ENCODE peak calls at places on chromosomes 4 and X, in ten cellular contexts. F, W, X, L, N, J, P, A, K and Q are unnamed samples.

GRCh38 chrX:17860811-17861495 is at the start of gene RAI2:
- DNase-seq in K (no peak), P (peak; percentile 31), F (peak; percentile 75), J (peak; percentile 78), L (peak; percentile 57), N (peak; percentile 18), X (peak; percentile 22), W (peak; percentile 72), A (peak; percentile 59), Q (peak; percentile 64)

GRCh38 chr4:155967098-155967497 is 13.4 kb upstream of the CTSO start:
- DNase-seq in X (no peak), J (no peak), F (no peak), P (no peak), K (no peak), L (no peak), N (no peak), W (no peak), A (no peak), Q (no peak)

GRCh38 chr4:18695733-18696527 is 674.4 kb upstream of the LCORL start:
- DNase-seq in K (no peak), N (no peak), A (no peak), L (no peak), J (no peak), W (no peak), X (no peak), P (no peak), F (no peak), Q (no peak)

GRCh38 chrX:107566603-107567262 is 61.6 kb upstream of the PRPS1 start:
- DNase-seq in F (no peak), J (no peak), W (no peak), K (no peak), P (no peak), L (no peak), A (no peak), X (no peak), N (no peak), Q (no peak)

GRCh38 chr4:21790437-21791029 is 158.0 kb downstream of the KCNIP4 start:
- DNase-seq in A (no peak), F (peak; percentile 3), J (no peak), N (no peak), K (no peak), P (no peak), W (no peak), L (peak; percentile 8), X (no peak), Q (no peak)

GRCh38 chrX:45445745-45446412 is 245.2 kb upstream of the DIPK2B start:
- DNase-seq in W (no peak), J (no peak), K (no peak), L (no peak), A (no peak), P (no peak), F (no peak), N (no peak), X (no peak), Q (no peak)

GRCh38 chrX:44343412-44343942 is at the start of gene EFHC2:
- DNase-seq in P (peak; percentile 47), K (peak; percentile 19), F (peak; percentile 60), W (peak; percentile 63), L (peak; percentile 71), X (peak; percentile 28), A (peak; percentile 34), N (peak; percentile 9), J (peak; percentile 70), Q (peak; percentile 63)

GRCh38 chr4:105594094-105595010 is 41.9 kb downstream of the ARHGEF38 start:
- DNase-seq in A (no peak), X (no peak), N (no peak), F (no peak), J (no peak), W (no peak), P (no peak), L (no peak), K (no peak), Q (no peak)

GRCh38 chr4:6268650-6269399 is 825 bp upstream of the WFS1 start:
- DNase-seq in L (no peak), A (no peak), X (no peak), K (no peak), N (no peak), F (no peak), P (no peak), J (no peak), W (no peak), Q (no peak)

GRCh38 chr4:128858875-128859696 is 49.6 kb downstream of the JADE1 start:
- DNase-seq in P (no peak), K (no peak), W (no peak), N (no peak), F (no peak), X (no peak), A (no peak), J (no peak), L (no peak), Q (peak; percentile 54)

GRCh38 chr4:12137556-12137955 is 708.9 kb upstream of the HS3ST1 start:
- DNase-seq in W (no peak), J (no peak), K (no peak), A (no peak), F (no peak), N (no peak), X (no peak), P (no peak), L (no peak), Q (no peak)

GRCh38 chrX:40008841-40009461 is 88.8 kb downstream of the BCOR start:
- DNase-seq in N (no peak), W (peak; percentile 71), L (no peak), J (peak; percentile 73), F (peak; percentile 82), K (no peak), X (peak; percentile 29), P (peak; percentile 34), A (no peak), Q (no peak)

GRCh38 chrX:110743679-110744340 is 51.8 kb downstream of the CHRDL1 start:
- DNase-seq in F (no peak), N (no peak), P (no peak), X (no peak), W (no peak), J (no peak), L (no peak), A (no peak), K (no peak), Q (no peak)

GRCh38 chr4:85860066-85860465 is 385.1 kb downstream of the ARHGAP24 start:
- DNase-seq in K (no peak), J (no peak), X (no peak), L (no peak), W (no peak), P (no peak), F (no peak), N (no peak), A (no peak), Q (no peak)

GRCh38 chr4:79982587-79983327 is 90.3 kb downstream of the ANTXR2 start:
- DNase-seq in K (no peak), A (no peak), P (no peak), W (no peak), N (no peak), L (no peak), F (no peak), J (no peak), X (no peak), Q (no peak)

GRCh38 chrX:68711845-68712244 is 64.4 kb downstream of the STARD8 start:
- DNase-seq in L (no peak), J (no peak), K (no peak), X (no peak), F (no peak), P (no peak), N (no peak), A (no peak), W (no peak), Q (no peak)

GRCh38 chr4:110184124-110184790 is 14.2 kb downstream of the ELOVL6 start:
- DNase-seq in X (no peak), L (no peak), N (no peak), W (no peak), A (no peak), P (no peak), K (no peak), F (no peak), J (no peak), Q (no peak)

GRCh38 chr4:2803624-2804448 is 11.0 kb downstream of the SH3BP2 start:
- DNase-seq in F (no peak), P (peak; percentile 81), J (peak; percentile 79), X (peak; percentile 67), K (no peak), A (no peak), W (peak; percentile 73), L (peak; percentile 59), N (no peak), Q (no peak)

GRCh38 chr4:38160487-38161207 is 200.4 kb downstream of the PTTG2 start:
- DNase-seq in L (peak; percentile 18), X (peak; percentile 33), J (no peak), W (peak; percentile 72), F (no peak), K (peak; percentile 60), A (no peak), P (peak; percentile 54), N (peak; percentile 73), Q (no peak)
- H3K4me1 ChIP-seq in L (no peaks in the 10 kb centered on the region), X (peaks cover 53% of the 10 kb centered on the region), J (peaks cover 54% of the 10 kb centered on the region), W (peaks cover 23% of the 10 kb centered on the region), F (peaks cover 6% of the 10 kb centered on the region), K (peaks cover 60% of the 10 kb centered on the region), A (peaks cover 66% of the 10 kb centered on the region), P (peaks cover 9% of the 10 kb centered on the region), N (no peaks in the 10 kb centered on the region), Q (peaks cover 4% of the 10 kb centered on the region)

DNA sequence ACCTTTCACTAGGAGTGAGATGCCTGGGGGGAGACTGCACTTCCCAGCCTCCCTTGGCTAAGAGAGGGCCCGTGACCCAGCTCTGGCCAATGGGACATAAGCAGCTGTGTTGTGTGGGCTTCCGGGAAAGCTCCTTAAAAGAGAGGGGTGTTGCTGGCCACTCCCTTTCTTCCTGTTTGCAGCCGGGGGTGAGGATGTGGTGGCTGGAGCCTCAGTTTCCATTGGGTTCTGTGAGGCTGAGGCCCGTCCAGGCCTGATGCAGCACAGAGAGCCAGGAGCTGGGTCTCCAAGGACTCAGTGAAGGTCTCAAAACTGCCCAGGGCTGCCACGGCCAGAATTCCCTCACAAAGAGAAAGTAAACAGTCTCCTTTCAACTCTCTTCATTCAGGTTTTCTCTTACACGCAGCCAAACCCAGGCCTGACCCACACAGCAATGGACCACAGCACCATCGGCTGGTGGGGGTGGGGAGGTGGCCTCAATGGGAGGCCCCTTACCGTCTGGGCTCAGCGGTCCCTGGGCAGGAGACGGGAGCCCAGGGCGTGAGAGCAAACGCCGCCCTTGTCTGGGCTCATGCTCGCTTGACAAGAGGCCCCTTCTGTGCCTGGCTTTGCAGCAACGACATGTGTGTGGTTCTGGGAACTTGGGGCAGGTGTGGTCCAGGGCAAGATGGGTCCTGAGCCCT is 6.6 kb downstream of the NKX1-1 start:
- DNase-seq in F (peak; percentile 15), A (no peak), K (no peak), N (no peak), L (peak; percentile 42), J (no peak), W (peak; percentile 37), P (peak; percentile 6), X (no peak), Q (no peak)
- H3K9me3 ChIP-seq in F (no peaks in the 10 kb centered on the region), A (no peaks in the 10 kb centered on the region), K (no peaks in the 10 kb centered on the region), N (no peaks in the 10 kb centered on the region), L (no peaks in the 10 kb centered on the region), J (no peaks in the 10 kb centered on the region), W (no peaks in the 10 kb centered on the region), P (no peaks in the 10 kb centered on the region), X (peaks cover 3% of the 10 kb centered on the region), Q (no peaks in the 10 kb centered on the region)

GRCh38 chrX:70433848-70434351 is 10.7 kb upstream of the DLG3 start:
- DNase-seq in F (peak; percentile 79), J (peak; percentile 83), K (peak; percentile 53), L (peak; percentile 79), X (peak; percentile 83), N (peak; percentile 44), A (peak; percentile 82), P (peak; percentile 72), W (peak; percentile 85), Q (peak; percentile 75)
- TF ChIP-seq EP300 in F (no peak), J (no peak), K (no peak), L (no peak), X (no peak), N (peak; percentile 39), A (no peak), P (no peak), W (no peak), Q (no peak)

GRCh38 chr4:38664704-38665401 is 854 bp downstream of the KLF3 start:
- DNase-seq in F (peak; percentile 78), N (peak; percentile 43), K (no peak), J (peak; percentile 83), W (peak; percentile 88), L (no peak), A (peak; percentile 69), P (peak; percentile 82), X (peak; percentile 72), Q (peak; percentile 88)
- H3K4me1 ChIP-seq in F (peaks cover 33% of the 10 kb centered on the region), N (peaks cover 37% of the 10 kb centered on the region), K (peaks cover 30% of the 10 kb centered on the region), J (peaks cover 31% of the 10 kb centered on the region), W (peaks cover 42% of the 10 kb centered on the region), L (peaks cover 18% of the 10 kb centered on the region), A (peaks cover 52% of the 10 kb centered on the region), P (peaks cover 28% of the 10 kb centered on the region), X (peaks cover 53% of the 10 kb centered on the region), Q (peaks cover 5% of the 10 kb centered on the region)